ENCODE peak calls at places on chromosome X, in seven cellular contexts. Z, A, P, J, N, F and C are unnamed samples.

GRCh38 chrX:131762802-131763234 is 218.9 kb downstream of the OR13H1 start:
- DNase-seq in A (no peak), P (peak), J (no peak), F (peak), Z (peak), N (no peak), C (peak)

GRCh38 chrX:77603635-77604336 is 156.6 kb downstream of the FGF16 start:
- DNase-seq in A (no peak), F (no peak), Z (no peak), J (no peak), P (no peak), N (no peak), C (no peak)

GRCh38 chrX:134396174-134396573 is 63.8 kb upstream of the HPRT1 start:
- DNase-seq in F (no peak), Z (peak), N (no peak), J (peak), P (no peak), A (peak), C (no peak)

GRCh38 chrX:120680090-120680489 is 50.2 kb upstream of the C1GALT1C1 start:
- DNase-seq in F (no peak), P (no peak), J (no peak), Z (no peak), N (no peak), A (no peak), C (no peak)

GRCh38 chrX:14753436-14753835 is 119.4 kb downstream of the FANCB start:
- DNase-seq in Z (no peak), N (no peak), J (no peak), F (no peak), A (no peak), P (no peak), C (no peak)

GRCh38 chrX:64977830-64978229 is 1.6 kb upstream of the ZC4H2 start:
- DNase-seq in A (peak), N (no peak), F (no peak), J (no peak), Z (no peak), P (no peak), C (no peak)

GRCh38 chrX:20007962-20008633 is 17.2 kb upstream of the BCLAF3 start:
- DNase-seq in J (no peak), P (no peak), F (no peak), Z (no peak), N (no peak), A (no peak), C (no peak)

GRCh38 chrX:103629295-103630170 is 758 bp downstream of the TCEAL1 start:
- DNase-seq in J (no peak), P (peak), Z (peak), F (peak), A (no peak), N (no peak), C (peak)

GRCh38 chrX:43998374-43998773 is 25.2 kb upstream of the NDP start:
- DNase-seq in N (no peak), P (no peak), F (no peak), J (no peak), A (no peak), Z (no peak), C (no peak)

GRCh38 chrX:39854772-39855747 is 242.7 kb downstream of the BCOR start:
- DNase-seq in A (no peak), N (peak), F (peak), J (peak), P (peak), Z (no peak), C (no peak)

GRCh38 chrX:1727531-1728027 is 112.7 kb downstream of the ASMT start:
- DNase-seq in A (no peak), J (no peak), Z (no peak), F (no peak), N (no peak), P (no peak), C (peak)

GRCh38 chrX:70479197-70479969 is 34.7 kb downstream of the DLG3 start:
- DNase-seq in Z (no peak), J (no peak), F (no peak), P (no peak), N (no peak), A (no peak), C (peak)

GRCh38 chrX:85024562-85024961 is 20.9 kb downstream of the APOOL start:
- DNase-seq in J (no peak), P (no peak), F (no peak), Z (no peak), A (no peak), N (no peak), C (no peak)

GRCh38 chrX:71103110-71103983 is 3.2 kb downstream of the CXorf65 start:
- DNase-seq in F (peak), A (no peak), Z (no peak), N (peak), P (peak), J (no peak), C (no peak)

GRCh38 chrX:13260598-13260997 is 59.3 kb downstream of the ATXN3L start:
- DNase-seq in J (no peak), Z (no peak), F (no peak), P (no peak), A (no peak), N (no peak), C (no peak)

GRCh38 chrX:123854329-123854728 is 5.5 kb upstream of the XIAP start:
- DNase-seq in A (peak), Z (no peak), J (no peak), N (no peak), F (no peak), P (no peak), C (no peak)

GRCh38 chrX:150465856-150466775 is 102.3 kb upstream of the MTM1 start:
- DNase-seq in P (no peak), A (no peak), Z (no peak), N (no peak), F (no peak), J (no peak), C (no peak)

GRCh38 chrX:39507034-39507433 is 590.7 kb downstream of the BCOR start:
- DNase-seq in P (no peak), A (no peak), F (no peak), Z (no peak), J (no peak), N (no peak), C (no peak)

GRCh38 chrX:153494541-153495361 is at the start of gene BGN:
- DNase-seq in J (peak), P (no peak), A (peak), N (no peak), Z (peak), F (no peak), C (no peak)

GRCh38 chrX:1491851-1492349 is 39.2 kb upstream of the ASMTL start:
- DNase-seq in N (no peak), F (no peak), A (no peak), Z (no peak), P (peak), J (peak), C (no peak)

GRCh38 chrX:139286342-139286741 is 244.2 kb upstream of the F9 start:
- DNase-seq in F (no peak), A (no peak), J (no peak), P (no peak), Z (no peak), N (no peak), C (no peak)

GRCh38 chrX:154490021-154490413 is 412 bp downstream of the SLC10A3 start:
- DNase-seq in A (peak), N (no peak), P (peak), J (peak), F (no peak), Z (peak), C (peak)

GRCh38 chrX:56793533-56794320 is 64.7 kb downstream of the NBDY start:
- DNase-seq in N (no peak), J (no peak), A (peak), P (no peak), Z (no peak), F (no peak), C (no peak)

GRCh38 chrX:121496966-121497365 is 449.6 kb downstream of the GLUD2 start:
- DNase-seq in F (no peak), J (no peak), P (no peak), A (no peak), Z (no peak), N (no peak), C (no peak)

GRCh38 chrX:12327836-12328235 is 189.6 kb downstream of the FRMPD4 start:
- DNase-seq in N (no peak), J (no peak), A (no peak), P (no peak), F (no peak), Z (peak), C (no peak)

GRCh38 chrX:13074297-13075262 is 30.2 kb upstream of the FAM9C start:
- DNase-seq in J (peak), Z (no peak), F (no peak), P (peak), N (no peak), A (no peak), C (no peak)

GRCh38 chrX:153939573-153939972 is 4.7 kb upstream of the NAA10 start:
- DNase-seq in A (no peak), Z (no peak), J (no peak), N (no peak), P (no peak), F (no peak), C (no peak)

GRCh38 chrX:80285131-80285773 is 135.0 kb upstream of the TENT5D start:
- DNase-seq in P (no peak), J (peak), N (no peak), Z (peak), F (no peak), A (no peak), C (no peak)